ENCODE peak calls at places on chromosomes 2 and 18, in eight cellular contexts. M is AG09309, N is naive B cell, P is HuH-7.5, I is NCI-H1048, H is T-helper 2 cell, D is mesothelial cell of epicardium, X is MG63. R is an unnamed sample.

GRCh38 chr2:14633031-14633430 is 514 bp downstream of the LRATD1 start:
- DNase-seq in N (no peak), D (peak; percentile 37), M (no peak), I (no peak), X (no peak), H (no peak), P (no peak), R (no peak)

GRCh38 chr2:36337354-36337753 is 18.2 kb upstream of the CRIM1 start:
- DNase-seq in D (no peak), X (no peak), I (no peak), N (no peak), H (no peak), M (no peak), P (no peak), R (no peak)

GRCh38 chr2:40251146-40251545 is 200.7 kb downstream of the SLC8A1 start:
- DNase-seq in H (no peak), P (no peak), X (no peak), I (no peak), D (no peak), N (no peak), M (no peak), R (no peak)

GRCh38 chr2:238098854-238099708 is 1.1 kb upstream of the ESPNL start:
- DNase-seq in D (no peak), X (no peak), P (no peak), I (peak; percentile 18), H (no peak), N (peak; percentile 17), M (no peak), R (no peak)

GRCh38 chr2:118322381-118322780 is 234.1 kb downstream of the INSIG2 start:
- DNase-seq in H (no peak), X (no peak), N (no peak), P (no peak), I (no peak), D (no peak), M (no peak), R (no peak)

GRCh38 chr2:86632672-86633071 is 9.0 kb upstream of the RNF103 start:
- DNase-seq in D (no peak), H (no peak), I (no peak), N (no peak), M (no peak), X (no peak), P (no peak), R (no peak)

GRCh38 chr2:25310965-25311865 is 30.5 kb downstream of the DNMT3A start:
- DNase-seq in D (no peak), N (no peak), H (no peak), M (no peak), X (peak; percentile 55), I (no peak), P (peak; percentile 35), R (no peak)

GRCh38 chr2:192814376-192814775 is 619.6 kb upstream of the TMEFF2 start:
- DNase-seq in X (no peak), D (no peak), N (no peak), P (no peak), M (no peak), I (no peak), H (no peak), R (no peak)

GRCh38 chr2:111216811-111217652 is 96.3 kb downstream of the BCL2L11 start:
- DNase-seq in M (no peak), I (no peak), N (no peak), P (no peak), X (no peak), H (no peak), D (no peak), R (no peak)

GRCh38 chr18:79332601-79333000 is 63.1 kb upstream of the NFATC1 start:
- DNase-seq in P (no peak), X (no peak), D (no peak), H (no peak), I (no peak), M (no peak), N (no peak), R (no peak)

GRCh38 chr2:70514612-70515055 is 39.0 kb downstream of the TGFA start:
- DNase-seq in I (no peak), M (no peak), H (no peak), P (no peak), D (peak; percentile 48), X (no peak), N (no peak), R (no peak)

GRCh38 chr2:151945186-151945585 is 117.0 kb upstream of the ARL5A start:
- DNase-seq in N (no peak), M (no peak), X (no peak), P (no peak), H (no peak), D (no peak), I (no peak), R (no peak)

GRCh38 chr2:29064746-29065478 is 9.4 kb downstream of the PCARE start:
- DNase-seq in P (no peak), M (no peak), I (no peak), H (no peak), D (peak; percentile 37), X (no peak), N (no peak), R (no peak)

GRCh38 chr2:100260712-100261620 is 61.3 kb downstream of the LONRF2 start:
- DNase-seq in I (no peak), H (no peak), D (peak; percentile 71), X (peak; percentile 66), N (no peak), P (peak; percentile 61), M (peak; percentile 63), R (peak; percentile 41)

GRCh38 chr2:190119257-190119656 is 56.7 kb upstream of the MSTN start:
- DNase-seq in N (peak; percentile 57), X (no peak), H (peak; percentile 32), I (no peak), P (no peak), M (no peak), D (no peak), R (no peak)

GRCh38 chr2:163919717-163920116 is 183.9 kb upstream of the FIGN start:
- DNase-seq in X (no peak), D (no peak), M (no peak), N (no peak), I (no peak), P (no peak), H (no peak), R (no peak)

GRCh38 chr2:69742170-69742952 is 427 bp downstream of the ANXA4 start:
- DNase-seq in P (no peak), H (no peak), I (no peak), N (no peak), M (no peak), X (peak; percentile 41), D (no peak), R (no peak)

GRCh38 chr2:25274868-25275574 is 66.7 kb downstream of the DNMT3A start:
- DNase-seq in D (no peak), N (peak; percentile 63), I (no peak), H (peak; percentile 76), X (no peak), M (no peak), P (no peak), R (no peak)

GRCh38 chr2:201215963-201216362 is 33.0 kb downstream of the CASP10 start:
- DNase-seq in D (no peak), M (no peak), N (no peak), X (no peak), P (no peak), H (no peak), I (no peak), R (no peak)

R was measured in skeletal muscle cell.